ENCODE peak calls at places on chromosomes 4 and X, in eight cellular contexts. One of them, this sample, is unnamed.
A peak's percentile ranks its signal among the peaks of the same experiment; 100 is the strongest.

GRCh38 chrX:19549838-19550237 is 34.5 kb upstream of the MAP3K15 start:
- DNase-seq in mesenteric fat pad: no peak
- DNase-seq in cerebellar cortex: no peak
- DNase-seq in NCI-H460: no peak
- DNase-seq in NAMALWA: no peak
- DNase-seq in renal cortical epithelial cell: no peak
- DNase-seq in effector CD4-positive, alpha-beta T cell: no peak
- DNase-seq in H7: no peak
- DNase-seq in this sample: no peak

GRCh38 chr4:34972189-34972588 is 1272.1 kb downstream of the ARAP2 start:
- DNase-seq in mesenteric fat pad: no peak
- DNase-seq in cerebellar cortex: no peak
- DNase-seq in NCI-H460: no peak
- DNase-seq in NAMALWA: no peak
- DNase-seq in renal cortical epithelial cell: no peak
- DNase-seq in effector CD4-positive, alpha-beta T cell: no peak
- DNase-seq in H7: no peak
- DNase-seq in this sample: no peak

GRCh38 chr4:151434183-151434860 is 25.3 kb downstream of the FHIP1A start:
- DNase-seq in mesenteric fat pad: no peak
- DNase-seq in cerebellar cortex: no peak
- DNase-seq in NCI-H460: no peak
- DNase-seq in NAMALWA: no peak
- DNase-seq in renal cortical epithelial cell: peak; percentile 90
- DNase-seq in effector CD4-positive, alpha-beta T cell: no peak
- DNase-seq in H7: no peak
- DNase-seq in this sample: no peak

GRCh38 chr4:8547108-8547911 is 32.9 kb upstream of the GPR78 start:
- DNase-seq in mesenteric fat pad: peak; percentile 43
- DNase-seq in cerebellar cortex: peak; percentile 23
- DNase-seq in NCI-H460: no peak
- DNase-seq in NAMALWA: peak; percentile 53
- DNase-seq in renal cortical epithelial cell: peak; percentile 44
- DNase-seq in effector CD4-positive, alpha-beta T cell: no peak
- DNase-seq in H7: peak; percentile 89
- DNase-seq in this sample: peak; percentile 25

GRCh38 chr4:80730158-80730557 is 300.4 kb upstream of the BMP3 start:
- DNase-seq in mesenteric fat pad: no peak
- DNase-seq in cerebellar cortex: no peak
- DNase-seq in NCI-H460: no peak
- DNase-seq in NAMALWA: no peak
- DNase-seq in renal cortical epithelial cell: no peak
- DNase-seq in effector CD4-positive, alpha-beta T cell: no peak
- DNase-seq in H7: no peak
- DNase-seq in this sample: no peak

GRCh38 chr4:159946983-159947645 is 844.2 kb downstream of the RAPGEF2 start:
- DNase-seq in mesenteric fat pad: no peak
- DNase-seq in cerebellar cortex: peak; percentile 85
- DNase-seq in NCI-H460: peak; percentile 57
- DNase-seq in NAMALWA: peak; percentile 67
- DNase-seq in renal cortical epithelial cell: peak; percentile 86
- DNase-seq in effector CD4-positive, alpha-beta T cell: no peak
- DNase-seq in H7: peak; percentile 30
- DNase-seq in this sample: peak; percentile 45

GRCh38 chr4:1983846-1984405 is 24.8 kb downstream of the NELFA start:
- DNase-seq in mesenteric fat pad: peak; percentile 85
- DNase-seq in cerebellar cortex: peak; percentile 30
- DNase-seq in NCI-H460: no peak
- DNase-seq in NAMALWA: no peak
- DNase-seq in renal cortical epithelial cell: no peak
- DNase-seq in effector CD4-positive, alpha-beta T cell: no peak
- DNase-seq in H7: peak; percentile 51
- DNase-seq in this sample: no peak

GRCh38 chr4:108830509-108831244 is 67.8 kb upstream of the ETNPPL start:
- DNase-seq in mesenteric fat pad: no peak
- DNase-seq in cerebellar cortex: peak; percentile 15
- DNase-seq in NCI-H460: no peak
- DNase-seq in NAMALWA: no peak
- DNase-seq in renal cortical epithelial cell: peak; percentile 32
- DNase-seq in effector CD4-positive, alpha-beta T cell: no peak
- DNase-seq in H7: no peak
- DNase-seq in this sample: no peak

GRCh38 chrX:69538321-69538876 is 34.3 kb downstream of the NALF2 start:
- DNase-seq in mesenteric fat pad: no peak
- DNase-seq in cerebellar cortex: peak; percentile 13
- DNase-seq in NCI-H460: peak; percentile 59
- DNase-seq in NAMALWA: peak; percentile 70
- DNase-seq in renal cortical epithelial cell: peak; percentile 7
- DNase-seq in effector CD4-positive, alpha-beta T cell: peak; percentile 54
- DNase-seq in H7: peak; percentile 92
- DNase-seq in this sample: no peak

This sample was measured in iPS DF 19.7.